ENCODE peak calls at places on chromosome 1, in seven cellular contexts. T, Y, X, J, N, G and E are unnamed samples.

GRCh38 chr1:222629921-222630535 is 12.1 kb downstream of the MIA3 start:
- DNase-seq in T (no peak), Y (no peak), X (no peak), J (no peak), N (no peak), G (no peak), E (no peak)

GRCh38 chr1:43872280-43872679 is 61.3 kb upstream of the ARTN start:
- DNase-seq in T (no peak), Y (no peak), X (no peak), J (no peak), N (no peak), G (no peak), E (no peak)

GRCh38 chr1:202248861-202249260 is 55.3 kb downstream of the LGR6 start:
- DNase-seq in T (no peak), Y (no peak), X (no peak), J (no peak), N (peak), G (no peak), E (no peak)

GRCh38 chr1:112507336-112507735 is 1.4 kb upstream of the WNT2B start:
- DNase-seq in T (no peak), Y (no peak), X (no peak), J (no peak), N (no peak), G (no peak), E (no peak)

GRCh38 chr1:168842916-168843315 is 113.9 kb upstream of the DPT start:
- DNase-seq in T (no peak), Y (no peak), X (no peak), J (no peak), N (no peak), G (no peak), E (peak)

GRCh38 chr1:175267716-175268416 is 75.3 kb upstream of the KIAA0040 start:
- DNase-seq in T (no peak), Y (no peak), X (no peak), J (no peak), N (no peak), G (no peak), E (no peak)

GRCh38 chr1:185058103-185058502 is 12.7 kb downstream of the RNF2 start:
- DNase-seq in T (no peak), Y (no peak), X (no peak), J (no peak), N (no peak), G (no peak), E (no peak)

GRCh38 chr1:245310605-245311531 is 156.1 kb downstream of the KIF26B start:
- DNase-seq in T (no peak), Y (no peak), X (peak), J (no peak), N (peak), G (no peak), E (peak)